ENCODE peak calls at places on chromosome 21, in seven cellular contexts. S is right cardiac atrium, C is OCI-LY7, R is lung, I is T-helper 2 cell, Y is HFF-Myc, G is GM23338. P is an unnamed sample.

GRCh38 chr21:43703068-43703880 is 15.7 kb upstream of the PDXK start:
- DNase-seq in S (peak; percentile 62), C (no peak), R (no peak), I (no peak), Y (peak; percentile 56), G (peak; percentile 67), P (no peak)

GRCh38 chr21:35467536-35467935 is 418.4 kb upstream of the RUNX1 start:
- DNase-seq in S (no peak), C (no peak), R (no peak), I (no peak), Y (no peak), G (no peak), P (no peak)

GRCh38 chr21:38671716-38672115 is 134.0 kb upstream of the ETS2 start:
- DNase-seq in S (no peak), C (no peak), R (no peak), I (no peak), Y (no peak), G (no peak), P (no peak)

GRCh38 chr21:29376556-29376955 is 77.8 kb downstream of the BACH1 start:
- DNase-seq in S (peak; percentile 53), C (peak; percentile 69), R (peak; percentile 31), I (peak; percentile 26), Y (peak; percentile 6), G (peak; percentile 80), P (no peak)

GRCh38 chr21:42063578-42064521 is 7.3 kb upstream of the UMODL1 start:
- DNase-seq in S (peak; percentile 21), C (peak; percentile 92), R (peak; percentile 44), I (peak; percentile 26), Y (no peak), G (peak; percentile 20), P (no peak)

GRCh38 chr21:28822064-28822402 is 170.6 kb downstream of the LTN1 start:
- DNase-seq in S (no peak), C (no peak), R (no peak), I (no peak), Y (no peak), G (no peak), P (no peak)

GRCh38 chr21:21764281-21764680 is 766.1 kb downstream of the NCAM2 start:
- DNase-seq in S (no peak), C (no peak), R (no peak), I (no peak), Y (no peak), G (no peak), P (no peak)

GRCh38 chr21:40242586-40242985 is 375.3 kb downstream of the PCP4 start:
- DNase-seq in S (no peak), C (no peak), R (no peak), I (no peak), Y (no peak), G (no peak), P (no peak)

GRCh38 chr21:44929799-44930542 is 9.3 kb upstream of the ITGB2 start:
- DNase-seq in S (peak; percentile 6), C (peak; percentile 27), R (no peak), I (no peak), Y (no peak), G (no peak), P (no peak)

GRCh38 chr21:38912789-38913119 is 107.0 kb downstream of the ETS2 start:
- DNase-seq in S (no peak), C (no peak), R (no peak), I (no peak), Y (no peak), G (no peak), P (no peak)

GRCh38 chr21:35603471-35603870 is 456.9 kb downstream of the SETD4 start:
- DNase-seq in S (no peak), C (no peak), R (no peak), I (no peak), Y (no peak), G (peak; percentile 67), P (no peak)

GRCh38 chr21:34989337-34990151 is 59.6 kb downstream of the RUNX1 start:
- DNase-seq in S (no peak), C (no peak), R (no peak), I (peak; percentile 57), Y (no peak), G (no peak), P (no peak)

GRCh38 chr21:46084709-46085108 is 13.2 kb upstream of the COL6A2 start:
- DNase-seq in S (no peak), C (no peak), R (peak; percentile 27), I (no peak), Y (no peak), G (no peak), P (no peak)

GRCh38 chr21:38340131-38340530 is 83.3 kb downstream of the KCNJ15 start:
- DNase-seq in S (no peak), C (no peak), R (no peak), I (no peak), Y (no peak), G (no peak), P (no peak)

GRCh38 chr21:14523234-14523633 is 22.9 kb downstream of the SAMSN1 start:
- DNase-seq in S (peak; percentile 13), C (no peak), R (no peak), I (peak; percentile 33), Y (no peak), G (no peak), P (no peak)

GRCh38 chr21:39363607-39364555 is 15.0 kb upstream of the HMGN1 start:
- DNase-seq in S (no peak), C (no peak), R (no peak), I (no peak), Y (no peak), G (no peak), P (no peak)

GRCh38 chr21:26769613-26770188 is 75.5 kb downstream of the ADAMTS1 start:
- DNase-seq in S (no peak), C (no peak), R (no peak), I (no peak), Y (no peak), G (peak; percentile 64), P (no peak)